ENCODE peak calls at places on chromosome 20, in five cellular contexts. Q is K562, F is GM23338, M is HepG2, D is GM12878. P is an unnamed sample.

GRCh38 chr20:63014710-63015109 is 7.9 kb upstream of the BHLHE23 start:
- DNase-seq in Q (no peak), F (peak; percentile 95), M (no peak), D (no peak), P (peak; percentile 74)

GRCh38 chr20:5657190-5657872 is 92.9 kb upstream of the SHLD1 start:
- DNase-seq in Q (no peak), F (no peak), M (peak; percentile 70), D (no peak), P (no peak)

GRCh38 chr20:43961541-43962471 is 47.2 kb downstream of the TOX2 start:
- DNase-seq in Q (no peak), F (peak; percentile 50), M (no peak), D (no peak), P (peak; percentile 20)

GRCh38 chr20:47086316-47086715 is 191.7 kb downstream of the EYA2 start:
- DNase-seq in Q (no peak), F (no peak), M (no peak), D (no peak), P (no peak)

GRCh38 chr20:33816191-33816590 is 5.0 kb downstream of the CHMP4B start:
- DNase-seq in Q (no peak), F (no peak), M (no peak), D (no peak), P (no peak)

GRCh38 chr20:13231031-13231752 is 10.1 kb downstream of the ISM1 start:
- DNase-seq in Q (no peak), F (peak; percentile 60), M (no peak), D (no peak), P (no peak)

GRCh38 chr20:43975096-43975768 is 60.6 kb downstream of the TOX2 start:
- DNase-seq in Q (no peak), F (no peak), M (no peak), D (no peak), P (no peak)

GRCh38 chr20:47318596-47319516 is 37.6 kb downstream of the ZMYND8 start:
- DNase-seq in Q (peak; percentile 56), F (peak; percentile 83), M (peak; percentile 62), D (no peak), P (peak; percentile 58)

GRCh38 chr20:48658198-48658476 is 169.7 kb downstream of the PREX1 start:
- DNase-seq in Q (no peak), F (no peak), M (no peak), D (no peak), P (no peak)

DNA sequence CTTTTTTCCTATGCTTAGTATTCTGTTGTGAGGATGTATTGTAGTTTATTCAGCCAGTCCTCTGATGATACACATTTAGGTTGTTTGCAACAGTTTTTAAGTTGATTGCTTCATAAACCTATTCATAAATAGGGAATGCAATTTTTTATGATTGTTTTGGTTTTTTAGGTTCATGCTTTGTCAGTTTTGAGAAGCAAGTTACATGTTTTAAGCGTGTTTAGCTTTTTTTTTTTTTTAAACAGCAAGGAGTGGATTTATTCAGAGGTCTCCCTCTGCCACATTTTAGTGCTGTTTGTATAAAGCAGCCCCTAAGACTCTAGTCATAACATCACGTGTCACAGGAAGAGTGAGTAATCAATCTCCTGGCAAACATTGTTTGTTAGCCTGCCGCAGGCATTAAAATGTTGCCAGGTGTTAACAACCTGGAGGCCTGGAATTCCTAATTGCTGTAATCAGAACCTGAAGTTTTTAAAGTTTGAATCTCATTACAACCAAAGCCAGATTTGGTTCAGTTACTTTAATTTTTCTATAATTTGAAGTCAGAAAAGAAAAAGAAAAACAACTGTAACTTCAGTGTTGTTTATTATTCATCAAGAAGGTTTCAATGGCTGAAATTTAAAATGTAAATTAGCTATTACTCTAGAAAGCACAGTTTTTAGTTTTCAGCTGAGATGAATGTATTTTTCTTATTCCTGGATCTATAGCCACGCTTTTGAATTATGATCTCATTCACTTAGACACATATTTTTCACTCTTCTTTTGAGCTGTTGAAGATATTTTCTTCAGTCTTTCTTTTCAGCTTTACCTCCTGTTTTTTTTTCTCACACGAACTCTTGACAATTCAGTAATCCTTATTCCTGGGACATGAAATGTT is 59.2 kb downstream of the KCNS1 start:
- DNase-seq in Q (no peak), F (peak; percentile 75), M (no peak), D (no peak), P (no peak)
- TF ChIP-seq CREB1 in Q (no peak), F (no peak), M (no peak), D (no peak), P (no peak)

GRCh38 chr20:1437222-1437904 is 29.3 kb downstream of the NSFL1C start:
- DNase-seq in Q (peak; percentile 59), F (peak; percentile 75), M (peak; percentile 83), D (peak; percentile 40), P (peak; percentile 82)
- TF ChIP-seq CREB1 in Q (no peak), F (no peak), M (no peak), D (no peak), P (no peak)

DNA sequence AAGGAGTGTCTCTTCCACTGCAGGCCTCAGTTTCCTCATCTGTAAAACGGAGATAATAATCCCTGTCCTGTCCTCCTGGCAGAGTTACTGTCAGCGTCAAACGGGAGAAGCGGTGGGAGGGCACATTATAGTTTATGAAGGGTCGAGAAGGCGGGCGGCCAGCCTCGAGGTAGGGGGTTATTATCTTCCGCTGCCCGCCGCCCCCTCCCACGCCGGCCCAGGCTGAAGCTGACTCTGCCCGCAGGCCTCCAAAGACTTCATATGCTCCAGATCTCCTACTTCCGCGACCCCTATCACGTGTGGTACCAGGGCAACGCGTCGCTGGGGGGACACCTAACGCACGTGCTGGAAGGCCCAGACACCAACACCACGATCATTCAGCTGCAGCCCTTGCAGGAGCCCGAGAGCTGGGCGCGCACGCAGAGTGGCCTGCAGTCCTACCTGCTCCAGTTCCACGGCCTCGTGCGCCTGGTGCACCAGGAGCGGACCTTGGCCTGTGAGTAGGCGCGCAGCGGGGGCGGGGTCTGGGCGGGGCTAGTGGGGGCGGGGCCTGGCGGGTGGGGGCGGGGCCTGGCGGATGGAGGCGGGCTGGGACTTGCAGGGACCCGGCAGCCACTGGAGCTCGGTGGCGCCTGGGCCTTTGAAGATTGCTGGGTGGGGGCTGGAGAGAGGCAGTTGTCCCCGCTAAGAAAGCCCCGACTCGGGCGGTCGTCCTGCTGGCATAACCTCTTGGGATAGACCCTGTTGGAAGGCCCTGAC is 2.8 kb downstream of the PROCR start:
- DNase-seq in Q (peak; percentile 96), F (peak; percentile 81), M (peak; percentile 84), D (no peak), P (peak; percentile 80)
- TF ChIP-seq CREB1 in Q (no peak), F (no peak), M (no peak), D (no peak), P (no peak)

GRCh38 chr20:20450461-20451027 is 82.6 kb downstream of the INSM1 start:
- DNase-seq in Q (no peak), F (no peak), M (no peak), D (no peak), P (no peak)

GRCh38 chr20:20454850-20455627 is 87.1 kb downstream of the INSM1 start:
- DNase-seq in Q (no peak), F (no peak), M (no peak), D (no peak), P (no peak)

GRCh38 chr20:20454367-20454766 is 86.5 kb downstream of the INSM1 start:
- DNase-seq in Q (no peak), F (no peak), M (no peak), D (no peak), P (no peak)

GRCh38 chr20:20448891-20449290 is 81.0 kb downstream of the INSM1 start:
- DNase-seq in Q (no peak), F (no peak), M (no peak), D (no peak), P (no peak)

GRCh38 chr20:20452254-20452676 is 84.4 kb downstream of the INSM1 start:
- DNase-seq in Q (no peak), F (peak; percentile 92), M (no peak), D (peak; percentile 63), P (peak; percentile 81)
- TF ChIP-seq CREB1 in Q (no peak), F (no peak), M (no peak), D (no peak), P (peak; percentile 26)

DNA sequence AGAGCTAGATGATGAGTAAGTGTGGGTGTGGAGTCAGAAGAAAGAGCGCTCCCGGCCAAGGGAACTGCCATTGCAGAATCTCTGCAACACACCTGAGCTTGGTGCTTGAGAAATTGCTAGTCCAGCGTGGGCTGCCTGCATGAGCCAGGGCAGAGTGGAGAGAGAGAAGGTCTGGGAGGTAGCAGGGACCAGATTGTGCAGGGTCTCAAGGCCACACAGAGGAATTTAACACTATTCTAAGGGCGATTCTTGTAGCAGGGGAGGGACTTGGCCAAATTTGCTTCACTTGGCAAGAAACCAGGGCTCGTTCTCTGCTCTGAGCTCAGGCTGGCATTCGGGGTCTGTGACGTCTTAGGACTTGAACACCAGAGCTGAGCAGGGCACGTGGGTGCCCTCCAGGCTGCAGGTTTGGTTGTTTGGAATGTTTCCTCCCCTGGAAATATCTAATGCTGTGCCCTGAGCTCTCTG is 53.5 kb downstream of the BCAS4 start:
- DNase-seq in Q (no peak), F (no peak), M (no peak), D (no peak), P (no peak)
- TF ChIP-seq CREB1 in Q (no peak), F (no peak), M (no peak), D (no peak), P (no peak)

GRCh38 chr20:37756234-37756633 is 62.4 kb downstream of the CTNNBL1 start:
- DNase-seq in Q (no peak), F (no peak), M (no peak), D (no peak), P (no peak)

GRCh38 chr20:37759761-37760209 is 66.0 kb downstream of the CTNNBL1 start:
- DNase-seq in Q (no peak), F (no peak), M (no peak), D (no peak), P (no peak)

GRCh38 chr20:37758332-37758731 is 64.5 kb downstream of the CTNNBL1 start:
- DNase-seq in Q (peak; percentile 37), F (peak; percentile 84), M (peak; percentile 24), D (no peak), P (peak; percentile 70)

GRCh38 chr20:37757550-37757949 is 63.7 kb downstream of the CTNNBL1 start:
- DNase-seq in Q (no peak), F (peak; percentile 16), M (no peak), D (no peak), P (peak; percentile 17)

DNA sequence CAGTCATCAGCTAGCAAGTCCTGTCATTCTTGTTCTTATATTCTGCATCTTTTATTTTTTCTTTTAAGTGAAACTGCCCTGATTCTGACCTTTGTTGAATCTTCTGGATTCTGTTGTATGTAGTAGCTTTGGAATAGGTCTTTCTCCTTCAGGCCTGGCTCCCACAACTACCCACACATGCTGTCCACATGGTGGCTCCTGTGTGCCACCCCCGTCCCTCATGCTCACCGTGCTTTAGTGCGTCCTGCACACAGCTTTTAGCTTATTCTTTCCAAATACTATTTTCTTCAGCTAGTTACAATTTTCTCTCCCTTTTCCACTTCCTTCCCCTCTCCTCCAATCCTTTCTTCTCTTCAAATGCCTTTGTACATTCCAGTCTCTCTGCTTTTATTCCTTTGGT is 61.8 kb downstream of the CTNNBL1 start:
- DNase-seq in Q (no peak), F (no peak), M (no peak), D (no peak), P (no peak)
- TF ChIP-seq CREB1 in Q (no peak), F (no peak), M (no peak), D (no peak), P (no peak)